ENCODE peak calls at places on chromosomes 11 and 22, in seven cellular contexts. One of them, this sample, is unnamed.

GRCh38 chr22:19533857-19534256 is 9.6 kb upstream of the CLDN5 start:
- DNase-seq in body of pancreas: no peak
- DNase-seq in breast epithelium: no peak
- DNase-seq in naive thymus-derived CD4-positive, alpha-beta T cell: no peak
- DNase-seq in fibroblast of lung: no peak
- DNase-seq in adrenal gland: no peak
- DNase-seq in HepG2: no peak
- DNase-seq in this sample: no peak

GRCh38 chr11:97617031-97617430 is 1227.2 kb downstream of the JRKL start:
- DNase-seq in adrenal gland: no peak
- DNase-seq in body of pancreas: no peak
- DNase-seq in breast epithelium: no peak
- DNase-seq in naive thymus-derived CD4-positive, alpha-beta T cell: no peak
- DNase-seq in HepG2: no peak
- DNase-seq in fibroblast of lung: no peak
- DNase-seq in this sample: no peak

GRCh38 chr11:65095974-65096806 is at the start of gene VPS51:
- DNase-seq in HepG2: peak; percentile 87
- DNase-seq in adrenal gland: peak; percentile 94
- DNase-seq in fibroblast of lung: peak; percentile 90
- DNase-seq in body of pancreas: peak; percentile 95
- DNase-seq in naive thymus-derived CD4-positive, alpha-beta T cell: peak; percentile 86
- DNase-seq in breast epithelium: peak; percentile 89
- DNase-seq in this sample: peak; percentile 85

GRCh38 chr11:76153609-76153949 is 52.7 kb downstream of the WNT11 start:
- DNase-seq in naive thymus-derived CD4-positive, alpha-beta T cell: no peak
- DNase-seq in fibroblast of lung: peak; percentile 42
- DNase-seq in breast epithelium: peak; percentile 27
- DNase-seq in HepG2: peak; percentile 49
- DNase-seq in adrenal gland: peak; percentile 62
- DNase-seq in body of pancreas: no peak
- DNase-seq in this sample: no peak

GRCh38 chr11:101738494-101738893 is 154.7 kb upstream of the TRPC6 start:
- DNase-seq in fibroblast of lung: no peak
- DNase-seq in HepG2: no peak
- DNase-seq in body of pancreas: no peak
- DNase-seq in naive thymus-derived CD4-positive, alpha-beta T cell: no peak
- DNase-seq in adrenal gland: no peak
- DNase-seq in breast epithelium: no peak
- DNase-seq in this sample: no peak

GRCh38 chr11:2928605-2929510 is at the start of gene PHLDA2:
- DNase-seq in HepG2: no peak
- DNase-seq in adrenal gland: peak; percentile 56
- DNase-seq in body of pancreas: peak; percentile 72
- DNase-seq in naive thymus-derived CD4-positive, alpha-beta T cell: peak; percentile 53
- DNase-seq in fibroblast of lung: peak; percentile 87
- DNase-seq in breast epithelium: no peak
- DNase-seq in this sample: no peak

GRCh38 chr22:37457093-37457893 is 28.9 kb downstream of the MFNG start:
- DNase-seq in HepG2: peak; percentile 60
- DNase-seq in naive thymus-derived CD4-positive, alpha-beta T cell: peak; percentile 88
- DNase-seq in adrenal gland: peak; percentile 81
- DNase-seq in breast epithelium: peak; percentile 32
- DNase-seq in fibroblast of lung: peak; percentile 24
- DNase-seq in body of pancreas: peak; percentile 82
- DNase-seq in this sample: peak; percentile 17

GRCh38 chr11:33383075-33383919 is 126.1 kb downstream of the HIPK3 start:
- DNase-seq in fibroblast of lung: peak; percentile 64
- DNase-seq in body of pancreas: no peak
- DNase-seq in naive thymus-derived CD4-positive, alpha-beta T cell: no peak
- DNase-seq in breast epithelium: no peak
- DNase-seq in HepG2: no peak
- DNase-seq in adrenal gland: no peak
- DNase-seq in this sample: no peak

GRCh38 chr11:62857541-62857982 is 18.2 kb upstream of the WDR74 start:
- DNase-seq in naive thymus-derived CD4-positive, alpha-beta T cell: no peak
- DNase-seq in fibroblast of lung: peak; percentile 17
- DNase-seq in adrenal gland: no peak
- DNase-seq in body of pancreas: no peak
- DNase-seq in breast epithelium: no peak
- DNase-seq in HepG2: no peak
- DNase-seq in this sample: no peak

GRCh38 chr11:15819679-15820286 is 536.6 kb downstream of the SOX6 start:
- DNase-seq in adrenal gland: peak; percentile 77
- DNase-seq in fibroblast of lung: peak; percentile 42
- DNase-seq in body of pancreas: peak; percentile 83
- DNase-seq in naive thymus-derived CD4-positive, alpha-beta T cell: no peak
- DNase-seq in breast epithelium: peak; percentile 65
- DNase-seq in HepG2: peak; percentile 46
- DNase-seq in this sample: peak; percentile 49

GRCh38 chr11:132943325-132943736 is 589.0 kb downstream of the OPCML start:
- DNase-seq in naive thymus-derived CD4-positive, alpha-beta T cell: no peak
- DNase-seq in body of pancreas: no peak
- DNase-seq in adrenal gland: no peak
- DNase-seq in HepG2: no peak
- DNase-seq in fibroblast of lung: peak; percentile 16
- DNase-seq in breast epithelium: no peak
- DNase-seq in this sample: no peak

GRCh38 chr11:107609384-107610218 is 18.7 kb downstream of the ELMOD1 start:
- DNase-seq in adrenal gland: no peak
- DNase-seq in HepG2: no peak
- DNase-seq in naive thymus-derived CD4-positive, alpha-beta T cell: no peak
- DNase-seq in fibroblast of lung: no peak
- DNase-seq in breast epithelium: no peak
- DNase-seq in body of pancreas: no peak
- DNase-seq in this sample: no peak

GRCh38 chr11:63906585-63906984 is 10.4 kb downstream of the RCOR2 start:
- DNase-seq in adrenal gland: no peak
- DNase-seq in naive thymus-derived CD4-positive, alpha-beta T cell: peak; percentile 65
- DNase-seq in breast epithelium: no peak
- DNase-seq in fibroblast of lung: no peak
- DNase-seq in HepG2: no peak
- DNase-seq in body of pancreas: no peak
- DNase-seq in this sample: no peak

GRCh38 chr11:10042699-10043098 is 251.3 kb downstream of the SBF2 start:
- DNase-seq in naive thymus-derived CD4-positive, alpha-beta T cell: no peak
- DNase-seq in body of pancreas: peak; percentile 8
- DNase-seq in adrenal gland: no peak
- DNase-seq in fibroblast of lung: peak; percentile 25
- DNase-seq in HepG2: no peak
- DNase-seq in breast epithelium: no peak
- DNase-seq in this sample: no peak

GRCh38 chr11:107856981-107857517 is 1.5 kb downstream of the SLC35F2 start:
- DNase-seq in breast epithelium: no peak
- DNase-seq in naive thymus-derived CD4-positive, alpha-beta T cell: no peak
- DNase-seq in HepG2: no peak
- DNase-seq in body of pancreas: no peak
- DNase-seq in fibroblast of lung: no peak
- DNase-seq in adrenal gland: no peak
- DNase-seq in this sample: no peak

DNA sequence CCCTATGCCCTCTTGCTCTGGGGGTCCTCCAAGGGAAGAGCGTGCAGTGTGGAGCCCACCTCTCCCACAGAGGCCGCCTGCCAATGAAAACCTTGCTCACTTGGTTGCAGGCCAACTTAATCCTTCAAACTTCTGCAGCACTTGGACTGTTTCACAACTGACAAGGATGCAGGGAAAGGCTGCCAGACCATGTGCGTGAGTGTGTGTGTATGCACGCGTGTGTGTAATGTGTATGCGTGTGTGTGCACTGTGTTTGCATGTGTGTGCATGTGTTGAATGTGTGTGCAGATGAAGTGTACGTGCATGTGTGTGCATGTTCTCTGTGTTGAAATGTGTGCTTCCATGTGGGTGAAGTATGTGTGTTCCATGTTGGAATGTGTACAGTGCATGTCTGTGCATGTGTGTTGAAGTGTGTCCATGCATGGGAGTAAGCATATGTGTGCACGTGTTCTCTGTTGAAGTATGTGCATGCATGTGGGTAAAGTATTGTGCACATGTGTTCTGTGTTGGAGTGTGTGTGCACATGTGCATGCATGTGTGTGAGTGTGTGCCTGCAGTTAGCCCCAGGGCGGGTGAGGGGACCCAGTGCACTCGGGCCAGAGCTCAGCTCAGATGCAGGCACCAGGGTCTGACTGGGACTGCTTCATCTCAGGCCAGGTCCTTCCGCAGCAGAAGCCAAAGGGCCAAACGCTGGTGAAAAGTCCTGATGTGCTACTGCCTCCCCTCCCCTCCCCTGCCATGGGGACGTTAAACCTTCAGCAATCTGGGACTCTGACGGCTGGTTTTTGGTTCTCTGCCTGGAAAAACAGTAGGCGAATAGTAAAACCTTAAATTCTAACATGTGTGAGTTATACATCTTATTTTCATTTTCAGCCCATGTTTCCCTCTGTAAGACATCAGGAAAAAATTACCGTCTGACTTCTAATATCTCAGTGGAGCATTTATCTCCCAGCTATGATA is 72.0 kb downstream of the FLI1 start:
- DNase-seq in breast epithelium: no peak
- DNase-seq in HepG2: no peak
- DNase-seq in fibroblast of lung: peak; percentile 23
- DNase-seq in adrenal gland: no peak
- DNase-seq in body of pancreas: no peak
- DNase-seq in naive thymus-derived CD4-positive, alpha-beta T cell: no peak
- DNase-seq in this sample: no peak
- H3K27ac ChIP-seq in breast epithelium: no peak overlapping the region
- H3K27ac ChIP-seq in HepG2: no peak overlapping the region
- H3K27ac ChIP-seq in fibroblast of lung: no peak overlapping the region
- H3K27ac ChIP-seq in adrenal gland: peak overlapping the region; percentile 65
- H3K27ac ChIP-seq in body of pancreas: no peak overlapping the region
- H3K27ac ChIP-seq in naive thymus-derived CD4-positive, alpha-beta T cell: no peak overlapping the region
- H3K27ac ChIP-seq in this sample: no peak overlapping the region

GRCh38 chr11:95050595-95051202 is 1.5 kb downstream of the KDM4F start:
- DNase-seq in HepG2: no peak
- DNase-seq in fibroblast of lung: no peak
- DNase-seq in naive thymus-derived CD4-positive, alpha-beta T cell: no peak
- DNase-seq in breast epithelium: no peak
- DNase-seq in body of pancreas: no peak
- DNase-seq in adrenal gland: no peak
- DNase-seq in this sample: no peak
- H3K27ac ChIP-seq in HepG2: no peak overlapping the region
- H3K27ac ChIP-seq in fibroblast of lung: no peak overlapping the region
- H3K27ac ChIP-seq in naive thymus-derived CD4-positive, alpha-beta T cell: no peak overlapping the region
- H3K27ac ChIP-seq in breast epithelium: no peak overlapping the region
- H3K27ac ChIP-seq in body of pancreas: no peak overlapping the region
- H3K27ac ChIP-seq in adrenal gland: no peak overlapping the region
- H3K27ac ChIP-seq in this sample: no peak overlapping the region

GRCh38 chr11:36227044-36227443 is 62.2 kb downstream of the COMMD9 start:
- DNase-seq in breast epithelium: no peak
- DNase-seq in body of pancreas: no peak
- DNase-seq in naive thymus-derived CD4-positive, alpha-beta T cell: no peak
- DNase-seq in fibroblast of lung: no peak
- DNase-seq in HepG2: no peak
- DNase-seq in adrenal gland: no peak
- DNase-seq in this sample: no peak

GRCh38 chr11:36229091-36229490 is 60.1 kb downstream of the COMMD9 start:
- DNase-seq in body of pancreas: no peak
- DNase-seq in adrenal gland: no peak
- DNase-seq in naive thymus-derived CD4-positive, alpha-beta T cell: no peak
- DNase-seq in fibroblast of lung: no peak
- DNase-seq in breast epithelium: no peak
- DNase-seq in HepG2: no peak
- DNase-seq in this sample: no peak

GRCh38 chr11:36231300-36231699 is 57.9 kb downstream of the COMMD9 start:
- DNase-seq in body of pancreas: no peak
- DNase-seq in adrenal gland: no peak
- DNase-seq in breast epithelium: no peak
- DNase-seq in HepG2: no peak
- DNase-seq in naive thymus-derived CD4-positive, alpha-beta T cell: no peak
- DNase-seq in fibroblast of lung: peak; percentile 77
- DNase-seq in this sample: no peak

GRCh38 chr11:36233226-36233625 is 56.0 kb downstream of the COMMD9 start:
- DNase-seq in naive thymus-derived CD4-positive, alpha-beta T cell: no peak
- DNase-seq in body of pancreas: no peak
- DNase-seq in HepG2: no peak
- DNase-seq in fibroblast of lung: peak; percentile 35
- DNase-seq in breast epithelium: no peak
- DNase-seq in adrenal gland: no peak
- DNase-seq in this sample: no peak

GRCh38 chr11:36228689-36229088 is 60.5 kb downstream of the COMMD9 start:
- DNase-seq in fibroblast of lung: no peak
- DNase-seq in adrenal gland: no peak
- DNase-seq in HepG2: no peak
- DNase-seq in naive thymus-derived CD4-positive, alpha-beta T cell: no peak
- DNase-seq in body of pancreas: no peak
- DNase-seq in breast epithelium: peak; percentile 82
- DNase-seq in this sample: no peak
- H3K27ac ChIP-seq in fibroblast of lung: no peak overlapping the region
- H3K27ac ChIP-seq in adrenal gland: no peak overlapping the region
- H3K27ac ChIP-seq in HepG2: no peak overlapping the region
- H3K27ac ChIP-seq in naive thymus-derived CD4-positive, alpha-beta T cell: no peak overlapping the region
- H3K27ac ChIP-seq in body of pancreas: no peak overlapping the region
- H3K27ac ChIP-seq in breast epithelium: no peak overlapping the region
- H3K27ac ChIP-seq in this sample: no peak overlapping the region

GRCh38 chr11:60195923-60196368 is 13.1 kb upstream of the MS4A6A start:
- DNase-seq in naive thymus-derived CD4-positive, alpha-beta T cell: no peak
- DNase-seq in body of pancreas: no peak
- DNase-seq in adrenal gland: no peak
- DNase-seq in breast epithelium: no peak
- DNase-seq in HepG2: no peak
- DNase-seq in fibroblast of lung: no peak
- DNase-seq in this sample: no peak

GRCh38 chr11:60194511-60194910 is 11.6 kb upstream of the MS4A6A start:
- DNase-seq in breast epithelium: no peak
- DNase-seq in body of pancreas: no peak
- DNase-seq in fibroblast of lung: no peak
- DNase-seq in naive thymus-derived CD4-positive, alpha-beta T cell: no peak
- DNase-seq in adrenal gland: no peak
- DNase-seq in HepG2: no peak
- DNase-seq in this sample: no peak

GRCh38 chr11:60197442-60197841 is 14.6 kb upstream of the MS4A6A start:
- DNase-seq in breast epithelium: no peak
- DNase-seq in fibroblast of lung: no peak
- DNase-seq in adrenal gland: no peak
- DNase-seq in HepG2: no peak
- DNase-seq in naive thymus-derived CD4-positive, alpha-beta T cell: no peak
- DNase-seq in body of pancreas: no peak
- DNase-seq in this sample: no peak

DNA sequence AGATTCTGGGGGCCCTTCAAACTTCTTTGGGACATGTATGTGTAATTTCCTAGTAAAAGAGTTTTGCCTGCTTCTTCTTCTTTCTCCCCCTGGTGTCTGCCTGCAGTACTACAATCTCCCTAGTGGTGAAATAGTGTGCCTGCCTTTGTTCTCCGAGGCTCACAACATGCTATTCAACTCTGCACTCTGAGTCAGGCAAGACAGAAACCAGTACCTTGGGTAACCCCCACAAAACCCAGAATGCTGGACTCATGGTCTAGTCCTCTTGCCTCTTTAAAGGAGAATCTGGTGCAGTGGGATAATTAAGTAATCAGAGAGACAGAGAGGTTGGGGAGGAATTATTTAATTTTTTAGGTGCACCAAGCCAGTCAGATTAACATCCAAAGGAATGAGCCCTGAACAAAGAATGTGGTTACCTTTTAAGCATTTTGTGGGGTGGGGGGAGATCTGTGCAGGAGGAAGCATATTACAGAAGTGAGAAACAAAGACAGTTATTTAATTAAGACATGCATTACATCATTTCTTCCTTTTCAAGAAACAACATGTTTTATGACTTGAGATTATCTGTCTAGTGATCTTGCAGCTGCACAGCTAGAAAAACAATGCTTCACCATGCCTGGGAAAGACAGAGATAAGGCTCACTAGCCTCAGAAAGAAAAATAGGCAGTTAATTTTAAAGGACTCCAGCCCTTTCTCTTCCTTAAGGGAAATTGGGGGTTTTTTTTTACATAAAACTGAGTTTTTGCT is 11.0 kb upstream of the MS4A6A start:
- DNase-seq in HepG2: peak; percentile 58
- DNase-seq in adrenal gland: peak; percentile 65
- DNase-seq in fibroblast of lung: peak; percentile 6
- DNase-seq in body of pancreas: peak; percentile 74
- DNase-seq in breast epithelium: no peak
- DNase-seq in naive thymus-derived CD4-positive, alpha-beta T cell: peak; percentile 38
- DNase-seq in this sample: no peak
- H3K27ac ChIP-seq in HepG2: no peak overlapping the region
- H3K27ac ChIP-seq in adrenal gland: peak overlapping the region; percentile 67
- H3K27ac ChIP-seq in fibroblast of lung: no peak overlapping the region
- H3K27ac ChIP-seq in body of pancreas: peak overlapping the region; percentile 56
- H3K27ac ChIP-seq in breast epithelium: no peak overlapping the region
- H3K27ac ChIP-seq in naive thymus-derived CD4-positive, alpha-beta T cell: no peak overlapping the region
- H3K27ac ChIP-seq in this sample: no peak overlapping the region